ENCODE peak calls at places on chromosomes 6 and 20, in eight cellular contexts. Y, S, F, I, D, B, Q and E are unnamed samples.

GRCh38 chr20:3786665-3787639 is at the start of gene CENPB:
- DNase-seq in Y (peak; percentile 88), F (peak; percentile 94), D (peak; percentile 92), Q (peak; percentile 90), S (peak; percentile 84), B (peak; percentile 90), I (peak; percentile 94), E (peak; percentile 94)

GRCh38 chr6:14380421-14380820 is 262.8 kb downstream of the CD83 start:
- DNase-seq in B (no peak), S (no peak), Y (peak; percentile 52), D (no peak), F (no peak), Q (no peak), I (no peak), E (no peak)

GRCh38 chr20:10761232-10761631 is 87.4 kb upstream of the JAG1 start:
- DNase-seq in Y (no peak), S (no peak), B (no peak), D (no peak), I (no peak), Q (no peak), F (no peak), E (no peak)

GRCh38 chr6:89037156-89037900 is 43.2 kb upstream of the PNRC1 start:
- DNase-seq in I (no peak), B (no peak), S (no peak), Q (no peak), Y (no peak), F (no peak), D (no peak), E (no peak)

GRCh38 chr6:155939253-155939652 is 483.6 kb upstream of the NOX3 start:
- DNase-seq in B (no peak), D (no peak), S (no peak), F (no peak), I (no peak), Q (no peak), Y (no peak), E (no peak)

GRCh38 chr20:58580493-58580835 is 65.3 kb upstream of the APCDD1L start:
- DNase-seq in I (peak; percentile 59), Y (no peak), D (no peak), F (no peak), B (no peak), Q (peak; percentile 41), S (no peak), E (peak; percentile 21)

GRCh38 chr6:16049178-16049577 is 79.7 kb upstream of the MYLIP start:
- DNase-seq in S (no peak), Q (no peak), D (no peak), F (no peak), B (no peak), I (no peak), Y (no peak), E (no peak)

GRCh38 chr6:106287215-106287614 is 38.3 kb downstream of the ATG5 start:
- DNase-seq in F (no peak), Y (no peak), Q (no peak), B (no peak), I (no peak), S (no peak), D (no peak), E (no peak)

GRCh38 chr20:40648505-40649072 is 40.4 kb downstream of the MAFB start:
- DNase-seq in Q (no peak), I (no peak), B (no peak), D (no peak), F (no peak), Y (no peak), S (no peak), E (no peak)

GRCh38 chr6:123908813-123909212 is 105.1 kb downstream of the NKAIN2 start:
- DNase-seq in S (no peak), B (no peak), Y (no peak), D (no peak), Q (no peak), I (no peak), F (no peak), E (no peak)

GRCh38 chr6:52545844-52546119 is 31.1 kb downstream of the TRAM2 start:
- DNase-seq in D (no peak), S (no peak), Q (no peak), B (no peak), I (no peak), F (no peak), Y (no peak), E (no peak)
- H3K27ac ChIP-seq in D (peak overlapping the region; percentile 53), S (no peak overlapping the region), Q (peak overlapping the region; percentile 74), B (no peak overlapping the region), I (peak overlapping the region; percentile 86), F (no peak overlapping the region), Y (no peak overlapping the region), E (no peak overlapping the region)

GRCh38 chr6:37671061-37671460 is 26.6 kb downstream of the MDGA1 start:
- DNase-seq in Y (no peak), B (no peak), S (no peak), F (no peak), Q (no peak), D (no peak), I (no peak), E (no peak)
- TF ChIP-seq CTCF in Y (no peak), B (no peak), S (no peak), F (no peak), Q (no peak), D (no peak), I (no peak), E (no peak)

DNA sequence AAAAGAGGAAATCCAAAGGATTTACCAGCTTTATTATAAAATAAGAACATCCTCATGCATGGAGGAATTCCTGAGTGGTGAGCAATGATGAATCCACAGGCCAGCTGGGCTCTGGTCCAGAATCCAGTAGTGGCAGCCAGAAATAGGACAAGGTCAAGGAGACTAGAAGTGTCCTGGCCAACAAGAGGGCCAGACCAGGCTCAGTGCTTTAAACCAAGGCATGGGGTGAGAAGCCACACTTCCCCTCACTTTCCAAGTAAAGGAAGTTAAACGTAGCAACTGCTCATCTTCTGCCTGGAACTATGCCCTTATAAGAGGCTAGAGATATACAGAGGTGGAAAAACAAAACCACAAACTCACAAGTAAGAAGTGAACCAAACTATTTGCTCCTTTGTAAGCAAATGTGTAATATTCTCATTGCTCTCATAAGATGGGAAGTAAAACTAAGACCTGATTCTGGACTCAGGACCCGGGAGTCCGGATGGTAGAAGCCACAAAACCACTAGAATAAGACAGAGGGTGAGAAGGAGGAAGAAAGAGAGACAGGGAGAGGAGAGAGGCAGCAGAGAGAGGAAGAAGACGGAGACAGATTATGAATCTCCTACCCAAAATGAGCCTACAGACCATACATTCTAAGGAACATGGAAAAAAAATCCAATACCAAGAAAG is 253.2 kb downstream of the UST start:
- DNase-seq in Q (peak; percentile 56), B (peak; percentile 81), D (peak; percentile 52), I (peak; percentile 90), S (no peak), F (peak; percentile 88), Y (no peak), E (no peak)
- H3K27ac ChIP-seq in Q (peak overlapping the region; percentile 50), B (peak overlapping the region; percentile 79), D (no peak overlapping the region), I (peak overlapping the region; percentile 55), S (no peak overlapping the region), F (no peak overlapping the region), Y (no peak overlapping the region), E (no peak overlapping the region)

GRCh38 chr6:167161895-167162467 is 4.2 kb upstream of the GPR31 start:
- DNase-seq in B (no peak), I (no peak), S (no peak), Q (no peak), F (no peak), D (no peak), Y (no peak), E (no peak)

GRCh38 chr6:167163476-167164011 is 5.8 kb upstream of the GPR31 start:
- DNase-seq in Y (peak; percentile 90), S (no peak), Q (no peak), F (no peak), I (no peak), B (no peak), D (no peak), E (no peak)

GRCh38 chr6:167165887-167166471 is 8.2 kb upstream of the GPR31 start:
- DNase-seq in F (no peak), B (no peak), S (no peak), D (no peak), Q (no peak), I (no peak), Y (no peak), E (no peak)

GRCh38 chr6:167157867-167158266 is at the start of gene GPR31:
- DNase-seq in D (no peak), Q (no peak), B (no peak), F (no peak), Y (no peak), S (no peak), I (no peak), E (no peak)

GRCh38 chr6:167162591-167162990 is 4.8 kb upstream of the GPR31 start:
- DNase-seq in B (no peak), Y (no peak), S (no peak), F (no peak), D (no peak), Q (no peak), I (no peak), E (no peak)
- TF ChIP-seq CTCF in B (no peak), Y (no peak), S (no peak), F (no peak), D (no peak), Q (no peak), I (no peak), E (no peak)

GRCh38 chr20:15991279-15991678 is 582.0 kb downstream of the KIF16B start:
- DNase-seq in S (no peak), F (no peak), B (no peak), Y (no peak), Q (no peak), I (no peak), D (no peak), E (no peak)
- H3K27ac ChIP-seq in S (no peak overlapping the region), F (no peak overlapping the region), B (no peak overlapping the region), Y (no peak overlapping the region), Q (no peak overlapping the region), I (no peak overlapping the region), D (no peak overlapping the region), E (no peak overlapping the region)

DNA sequence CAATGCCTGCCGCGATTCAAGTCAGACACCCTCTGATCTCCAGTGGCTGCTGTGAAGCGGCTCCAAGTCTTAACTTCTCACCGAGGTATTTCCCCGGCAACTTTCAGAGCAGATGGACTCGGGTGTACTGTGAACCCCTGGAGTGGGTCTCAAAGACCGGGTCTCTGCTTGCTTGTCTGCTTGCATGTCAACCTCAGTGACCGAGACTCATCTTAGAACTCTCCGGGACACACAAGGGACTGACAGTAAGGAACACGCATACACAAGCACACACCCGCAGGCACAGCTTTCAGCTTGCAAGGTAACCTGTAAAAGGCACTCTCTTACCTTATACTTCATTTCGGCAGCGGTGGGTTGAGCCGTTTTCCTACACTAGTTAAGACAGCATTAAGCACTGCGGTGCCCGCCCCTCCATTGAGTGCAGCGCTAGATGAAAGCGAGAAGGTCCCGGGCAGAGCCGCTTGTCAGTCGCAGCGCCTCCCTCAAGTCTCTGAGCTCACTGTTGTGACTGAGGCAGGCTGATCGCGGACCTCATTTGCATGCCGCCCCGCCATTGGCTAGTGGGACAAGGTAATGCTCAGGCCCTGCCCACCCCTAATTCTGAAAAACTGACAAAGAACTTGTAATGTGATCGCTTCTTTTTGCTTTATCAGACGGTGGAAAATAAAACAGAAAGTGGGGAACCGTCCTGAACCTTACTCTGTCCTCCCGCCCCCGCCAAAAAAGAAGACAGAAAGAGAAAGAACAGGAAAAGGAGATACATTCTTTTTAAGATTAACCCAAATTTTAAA is at the start of gene NEDD9:
- DNase-seq in Y (peak; percentile 97), S (peak; percentile 89), Q (peak; percentile 97), F (peak; percentile 90), D (peak; percentile 92), I (peak; percentile 98), B (peak; percentile 96), E (peak; percentile 95)
- TF ChIP-seq CTCF in Y (no peak), S (no peak), Q (no peak), F (no peak), D (peak; percentile 21), I (no peak), B (no peak), E (no peak)